ENCODE peak calls at places on chromosomes 4 and X, in nine cellular contexts. J, G, C, Q, U, S, R, T and B are unnamed samples.

GRCh38 chr4:7967501-7968261 is 28.0 kb upstream of the AFAP1 start:
- DNase-seq in S (no peak), T (no peak), R (no peak), J (no peak), Q (no peak), U (no peak), G (no peak), C (no peak), B (no peak)

GRCh38 chr4:153725070-153725810 is 34.6 kb downstream of the RNF175 start:
- DNase-seq in T (no peak), G (no peak), C (no peak), J (no peak), R (no peak), U (no peak), Q (peak; percentile 60), S (no peak), B (no peak)

GRCh38 chrX:116436358-116436816 is at the start of gene SLC6A14:
- DNase-seq in C (no peak), J (no peak), Q (no peak), G (no peak), T (no peak), R (no peak), S (no peak), U (no peak), B (no peak)

GRCh38 chrX:102934624-102935023 is 2.4 kb upstream of the RAB40AL start:
- DNase-seq in U (no peak), J (peak; percentile 29), G (no peak), S (no peak), C (peak; percentile 22), R (no peak), Q (no peak), T (peak; percentile 51), B (peak; percentile 30)

GRCh38 chr4:169523796-169524195 is 88.6 kb downstream of the NEK1 start:
- DNase-seq in J (no peak), S (no peak), G (no peak), R (no peak), C (no peak), U (no peak), Q (no peak), T (no peak), B (no peak)

GRCh38 chr4:84855774-84856173 is 110.7 kb downstream of the WDFY3 start:
- DNase-seq in U (no peak), C (no peak), J (no peak), G (no peak), S (no peak), R (no peak), Q (no peak), T (no peak), B (peak; percentile 26)

GRCh38 chr4:37588150-37588549 is 98.0 kb downstream of the RELL1 start:
- DNase-seq in T (no peak), Q (no peak), U (no peak), C (no peak), S (no peak), R (no peak), G (no peak), J (no peak), B (no peak)

GRCh38 chr4:89727236-89727635 is 109.7 kb downstream of the SNCA start:
- DNase-seq in G (no peak), J (no peak), C (no peak), U (no peak), S (no peak), T (no peak), R (no peak), Q (no peak), B (no peak)

GRCh38 chrX:69618803-69619202 is 2.9 kb downstream of the EDA start:
- DNase-seq in G (no peak), J (no peak), T (no peak), U (no peak), Q (no peak), R (no peak), S (no peak), C (peak; percentile 18), B (no peak)

GRCh38 chrX:114611018-114611619 is 27.2 kb downstream of the HTR2C start:
- DNase-seq in T (peak; percentile 27), U (peak; percentile 34), S (no peak), G (no peak), R (no peak), C (peak; percentile 41), J (peak; percentile 4), Q (no peak), B (no peak)

GRCh38 chr4:7214359-7214758 is 22.0 kb downstream of the SORCS2 start:
- DNase-seq in C (peak; percentile 38), T (no peak), Q (no peak), R (no peak), S (no peak), G (no peak), J (no peak), U (no peak), B (no peak)

GRCh38 chrX:4379071-4379470 is 665.6 kb upstream of the PRKX start:
- DNase-seq in Q (no peak), J (no peak), R (no peak), S (no peak), C (no peak), G (peak; percentile 63), U (no peak), T (no peak), B (no peak)

GRCh38 chr4:156571146-156571545 is 400.5 kb downstream of the PDGFC start:
- DNase-seq in J (no peak), R (no peak), Q (no peak), T (no peak), G (no peak), S (no peak), U (no peak), C (no peak), B (no peak)

GRCh38 chr4:133593764-133594163 is 444.7 kb downstream of the PCDH10 start:
- DNase-seq in Q (no peak), U (no peak), T (no peak), R (no peak), J (no peak), S (no peak), G (no peak), C (no peak), B (no peak)

GRCh38 chr4:73620115-73620792 is at the start of gene RASSF6:
- DNase-seq in Q (no peak), C (no peak), S (no peak), U (peak; percentile 55), R (no peak), G (peak; percentile 72), T (peak; percentile 26), J (no peak), B (no peak)

GRCh38 chrX:81195712-81196111 is 6.0 kb downstream of the HMGN5 start:
- DNase-seq in R (no peak), S (peak; percentile 30), G (no peak), J (peak; percentile 51), Q (no peak), C (peak; percentile 60), U (peak; percentile 33), T (peak; percentile 70), B (peak; percentile 47)

GRCh38 chr4:147760695-147761094 is 28.8 kb downstream of the ARHGAP10 start:
- DNase-seq in R (no peak), Q (no peak), G (no peak), C (no peak), J (no peak), S (no peak), U (no peak), T (no peak), B (no peak)

GRCh38 chr4:112082954-112083586 is 62.2 kb upstream of the FAM241A start:
- DNase-seq in C (peak; percentile 84), S (no peak), Q (peak; percentile 32), T (no peak), J (no peak), U (peak; percentile 96), R (peak; percentile 73), G (no peak), B (no peak)

GRCh38 chr4:24094726-24095125 is 204.9 kb upstream of the PPARGC1A start:
- DNase-seq in G (no peak), J (no peak), Q (peak; percentile 24), T (no peak), U (no peak), R (no peak), C (peak; percentile 19), S (no peak), B (no peak)

GRCh38 chrX:130906776-130907175 is 3.8 kb upstream of the ENOX2 start:
- DNase-seq in T (no peak), Q (no peak), R (no peak), G (no peak), S (no peak), J (no peak), C (no peak), U (no peak), B (no peak)

GRCh38 chr4:77473509-77473908 is 132.1 kb upstream of the CXCL13 start:
- DNase-seq in Q (no peak), G (no peak), T (no peak), U (peak; percentile 39), C (peak; percentile 19), J (no peak), R (no peak), S (no peak), B (no peak)

GRCh38 chrX:103845165-103845653 is 13.2 kb upstream of the RAB9B start:
- DNase-seq in C (peak; percentile 86), U (peak; percentile 38), S (peak; percentile 21), J (peak; percentile 32), G (no peak), R (no peak), Q (peak; percentile 64), T (peak; percentile 69), B (peak; percentile 51)

GRCh38 chrX:38312436-38312835 is 14.9 kb downstream of the RPGR start:
- DNase-seq in U (peak; percentile 56), G (no peak), R (peak; percentile 0), T (no peak), Q (peak; percentile 45), C (peak; percentile 54), S (no peak), J (no peak), B (no peak)